ENCODE peak calls at places on chromosomes 3 and 15, in ten cellular contexts. One of them, this sample, is unnamed.

GRCh38 chr15:66673410-66674322 is 28.4 kb upstream of the SMAD6 start:
- DNase-seq in AG08395: no peak
- DNase-seq in fibroblast of pulmonary artery: peak; percentile 57
- DNase-seq in Right ventricle myocardium superior: peak; percentile 64
- DNase-seq in fibroblast of lung: peak; percentile 51
- DNase-seq in activated CD4-positive, alpha-beta T cell treated with anti-CD3 and anti-CD28 coated beads for 36 hours: peak; percentile 77
- DNase-seq in activated CD8-positive, alpha-beta memory T cell treated with anti-CD3 and anti-CD28 coated beads for 4 hours: no peak
- DNase-seq in hippocampal formation: no peak
- DNase-seq in HepG2: no peak
- DNase-seq in SK-N-DZ: no peak
- DNase-seq in this sample: no peak

GRCh38 chr3:57544181-57545125 is at the start of gene DNAH12:
- DNase-seq in SK-N-DZ: peak; percentile 37
- DNase-seq in Right ventricle myocardium superior: no peak
- DNase-seq in fibroblast of pulmonary artery: peak; percentile 45
- DNase-seq in HepG2: peak; percentile 64
- DNase-seq in activated CD8-positive, alpha-beta memory T cell treated with anti-CD3 and anti-CD28 coated beads for 4 hours: no peak
- DNase-seq in AG08395: peak; percentile 9
- DNase-seq in activated CD4-positive, alpha-beta T cell treated with anti-CD3 and anti-CD28 coated beads for 36 hours: peak; percentile 49
- DNase-seq in hippocampal formation: no peak
- DNase-seq in fibroblast of lung: peak; percentile 58
- DNase-seq in this sample: no peak

GRCh38 chr15:99764521-99764920 is 31.3 kb upstream of the LYSMD4 start:
- DNase-seq in activated CD4-positive, alpha-beta T cell treated with anti-CD3 and anti-CD28 coated beads for 36 hours: no peak
- DNase-seq in AG08395: no peak
- DNase-seq in hippocampal formation: no peak
- DNase-seq in SK-N-DZ: no peak
- DNase-seq in fibroblast of lung: no peak
- DNase-seq in activated CD8-positive, alpha-beta memory T cell treated with anti-CD3 and anti-CD28 coated beads for 4 hours: no peak
- DNase-seq in fibroblast of pulmonary artery: no peak
- DNase-seq in HepG2: peak; percentile 30
- DNase-seq in Right ventricle myocardium superior: no peak
- DNase-seq in this sample: no peak

GRCh38 chr15:59339252-59339672 is 33.4 kb downstream of the MYO1E start:
- DNase-seq in fibroblast of lung: peak; percentile 80
- DNase-seq in AG08395: peak; percentile 31
- DNase-seq in Right ventricle myocardium superior: no peak
- DNase-seq in HepG2: peak; percentile 90
- DNase-seq in SK-N-DZ: no peak
- DNase-seq in activated CD8-positive, alpha-beta memory T cell treated with anti-CD3 and anti-CD28 coated beads for 4 hours: no peak
- DNase-seq in hippocampal formation: peak; percentile 30
- DNase-seq in fibroblast of pulmonary artery: peak; percentile 45
- DNase-seq in activated CD4-positive, alpha-beta T cell treated with anti-CD3 and anti-CD28 coated beads for 36 hours: no peak
- DNase-seq in this sample: no peak

GRCh38 chr3:188734395-188734794 is 437.4 kb upstream of the TPRG1 start:
- DNase-seq in hippocampal formation: no peak
- DNase-seq in SK-N-DZ: no peak
- DNase-seq in activated CD8-positive, alpha-beta memory T cell treated with anti-CD3 and anti-CD28 coated beads for 4 hours: no peak
- DNase-seq in activated CD4-positive, alpha-beta T cell treated with anti-CD3 and anti-CD28 coated beads for 36 hours: no peak
- DNase-seq in Right ventricle myocardium superior: no peak
- DNase-seq in HepG2: no peak
- DNase-seq in fibroblast of lung: no peak
- DNase-seq in AG08395: no peak
- DNase-seq in fibroblast of pulmonary artery: no peak
- DNase-seq in this sample: no peak

GRCh38 chr15:90407871-90408317 is 19.9 kb downstream of the IQGAP1 start:
- DNase-seq in activated CD4-positive, alpha-beta T cell treated with anti-CD3 and anti-CD28 coated beads for 36 hours: peak; percentile 44
- DNase-seq in hippocampal formation: no peak
- DNase-seq in fibroblast of pulmonary artery: peak; percentile 74
- DNase-seq in activated CD8-positive, alpha-beta memory T cell treated with anti-CD3 and anti-CD28 coated beads for 4 hours: no peak
- DNase-seq in AG08395: no peak
- DNase-seq in HepG2: no peak
- DNase-seq in fibroblast of lung: no peak
- DNase-seq in SK-N-DZ: no peak
- DNase-seq in Right ventricle myocardium superior: no peak
- DNase-seq in this sample: no peak

GRCh38 chr15:84400820-84401219 is 165.2 kb downstream of the GOLGA6L4 start:
- DNase-seq in Right ventricle myocardium superior: no peak
- DNase-seq in AG08395: no peak
- DNase-seq in SK-N-DZ: no peak
- DNase-seq in fibroblast of lung: no peak
- DNase-seq in activated CD4-positive, alpha-beta T cell treated with anti-CD3 and anti-CD28 coated beads for 36 hours: no peak
- DNase-seq in HepG2: no peak
- DNase-seq in activated CD8-positive, alpha-beta memory T cell treated with anti-CD3 and anti-CD28 coated beads for 4 hours: no peak
- DNase-seq in hippocampal formation: no peak
- DNase-seq in fibroblast of pulmonary artery: no peak
- DNase-seq in this sample: no peak

GRCh38 chr15:92451225-92451825 is 57.6 kb downstream of the ST8SIA2 start:
- DNase-seq in activated CD8-positive, alpha-beta memory T cell treated with anti-CD3 and anti-CD28 coated beads for 4 hours: no peak
- DNase-seq in hippocampal formation: no peak
- DNase-seq in fibroblast of lung: peak; percentile 99
- DNase-seq in HepG2: no peak
- DNase-seq in Right ventricle myocardium superior: no peak
- DNase-seq in activated CD4-positive, alpha-beta T cell treated with anti-CD3 and anti-CD28 coated beads for 36 hours: no peak
- DNase-seq in fibroblast of pulmonary artery: peak; percentile 4
- DNase-seq in AG08395: peak; percentile 90
- DNase-seq in SK-N-DZ: no peak
- DNase-seq in this sample: no peak

GRCh38 chr3:37074178-37074577 is 80.9 kb downstream of the MLH1 start:
- DNase-seq in Right ventricle myocardium superior: no peak
- DNase-seq in activated CD4-positive, alpha-beta T cell treated with anti-CD3 and anti-CD28 coated beads for 36 hours: no peak
- DNase-seq in SK-N-DZ: no peak
- DNase-seq in activated CD8-positive, alpha-beta memory T cell treated with anti-CD3 and anti-CD28 coated beads for 4 hours: no peak
- DNase-seq in AG08395: peak; percentile 67
- DNase-seq in fibroblast of pulmonary artery: peak; percentile 74
- DNase-seq in fibroblast of lung: peak; percentile 93
- DNase-seq in hippocampal formation: no peak
- DNase-seq in HepG2: no peak
- DNase-seq in this sample: no peak

GRCh38 chr3:149506540-149506939 is 32.0 kb downstream of the TM4SF4 start:
- DNase-seq in HepG2: no peak
- DNase-seq in SK-N-DZ: no peak
- DNase-seq in activated CD4-positive, alpha-beta T cell treated with anti-CD3 and anti-CD28 coated beads for 36 hours: no peak
- DNase-seq in activated CD8-positive, alpha-beta memory T cell treated with anti-CD3 and anti-CD28 coated beads for 4 hours: no peak
- DNase-seq in AG08395: peak; percentile 50
- DNase-seq in fibroblast of pulmonary artery: no peak
- DNase-seq in hippocampal formation: no peak
- DNase-seq in Right ventricle myocardium superior: no peak
- DNase-seq in fibroblast of lung: peak; percentile 72
- DNase-seq in this sample: no peak

GRCh38 chr15:52171386-52171785 is 19.8 kb downstream of the GNB5 start:
- DNase-seq in AG08395: peak; percentile 26
- DNase-seq in fibroblast of lung: no peak
- DNase-seq in fibroblast of pulmonary artery: peak; percentile 30
- DNase-seq in HepG2: no peak
- DNase-seq in activated CD8-positive, alpha-beta memory T cell treated with anti-CD3 and anti-CD28 coated beads for 4 hours: no peak
- DNase-seq in Right ventricle myocardium superior: no peak
- DNase-seq in activated CD4-positive, alpha-beta T cell treated with anti-CD3 and anti-CD28 coated beads for 36 hours: peak; percentile 39
- DNase-seq in hippocampal formation: no peak
- DNase-seq in SK-N-DZ: no peak
- DNase-seq in this sample: no peak

GRCh38 chr3:15585111-15585844 is 16.1 kb downstream of the HACL1 start:
- DNase-seq in activated CD4-positive, alpha-beta T cell treated with anti-CD3 and anti-CD28 coated beads for 36 hours: no peak
- DNase-seq in fibroblast of pulmonary artery: no peak
- DNase-seq in hippocampal formation: peak; percentile 14
- DNase-seq in SK-N-DZ: no peak
- DNase-seq in fibroblast of lung: no peak
- DNase-seq in activated CD8-positive, alpha-beta memory T cell treated with anti-CD3 and anti-CD28 coated beads for 4 hours: no peak
- DNase-seq in AG08395: no peak
- DNase-seq in Right ventricle myocardium superior: no peak
- DNase-seq in HepG2: no peak
- DNase-seq in this sample: no peak

GRCh38 chr3:8517490-8517889 is 15.9 kb downstream of the LMCD1 start:
- DNase-seq in Right ventricle myocardium superior: no peak
- DNase-seq in hippocampal formation: no peak
- DNase-seq in fibroblast of pulmonary artery: peak; percentile 45
- DNase-seq in HepG2: no peak
- DNase-seq in AG08395: no peak
- DNase-seq in fibroblast of lung: peak; percentile 57
- DNase-seq in activated CD8-positive, alpha-beta memory T cell treated with anti-CD3 and anti-CD28 coated beads for 4 hours: no peak
- DNase-seq in activated CD4-positive, alpha-beta T cell treated with anti-CD3 and anti-CD28 coated beads for 36 hours: no peak
- DNase-seq in SK-N-DZ: no peak
- DNase-seq in this sample: no peak

GRCh38 chr3:43998374-43998840 is 243.3 kb upstream of the TOPAZ1 start:
- DNase-seq in AG08395: no peak
- DNase-seq in HepG2: no peak
- DNase-seq in fibroblast of pulmonary artery: no peak
- DNase-seq in Right ventricle myocardium superior: no peak
- DNase-seq in hippocampal formation: no peak
- DNase-seq in activated CD8-positive, alpha-beta memory T cell treated with anti-CD3 and anti-CD28 coated beads for 4 hours: no peak
- DNase-seq in activated CD4-positive, alpha-beta T cell treated with anti-CD3 and anti-CD28 coated beads for 36 hours: no peak
- DNase-seq in SK-N-DZ: peak; percentile 34
- DNase-seq in fibroblast of lung: no peak
- DNase-seq in this sample: no peak

GRCh38 chr15:99130314-99130713 is 25.4 kb downstream of the SYNM start:
- DNase-seq in activated CD4-positive, alpha-beta T cell treated with anti-CD3 and anti-CD28 coated beads for 36 hours: no peak
- DNase-seq in fibroblast of lung: no peak
- DNase-seq in AG08395: no peak
- DNase-seq in SK-N-DZ: no peak
- DNase-seq in hippocampal formation: no peak
- DNase-seq in activated CD8-positive, alpha-beta memory T cell treated with anti-CD3 and anti-CD28 coated beads for 4 hours: no peak
- DNase-seq in fibroblast of pulmonary artery: no peak
- DNase-seq in HepG2: no peak
- DNase-seq in Right ventricle myocardium superior: no peak
- DNase-seq in this sample: no peak

GRCh38 chr3:157128771-157129671 is 30.9 kb downstream of the CCNL1 start:
- DNase-seq in fibroblast of pulmonary artery: peak; percentile 78
- DNase-seq in HepG2: peak; percentile 40
- DNase-seq in SK-N-DZ: no peak
- DNase-seq in activated CD8-positive, alpha-beta memory T cell treated with anti-CD3 and anti-CD28 coated beads for 4 hours: no peak
- DNase-seq in fibroblast of lung: peak; percentile 80
- DNase-seq in Right ventricle myocardium superior: no peak
- DNase-seq in activated CD4-positive, alpha-beta T cell treated with anti-CD3 and anti-CD28 coated beads for 36 hours: peak; percentile 69
- DNase-seq in hippocampal formation: no peak
- DNase-seq in AG08395: no peak
- DNase-seq in this sample: no peak

GRCh38 chr3:156626104-156626503 is 48.3 kb upstream of the TIPARP start:
- DNase-seq in fibroblast of pulmonary artery: no peak
- DNase-seq in activated CD8-positive, alpha-beta memory T cell treated with anti-CD3 and anti-CD28 coated beads for 4 hours: no peak
- DNase-seq in hippocampal formation: no peak
- DNase-seq in AG08395: no peak
- DNase-seq in fibroblast of lung: peak; percentile 49
- DNase-seq in SK-N-DZ: no peak
- DNase-seq in activated CD4-positive, alpha-beta T cell treated with anti-CD3 and anti-CD28 coated beads for 36 hours: peak; percentile 28
- DNase-seq in Right ventricle myocardium superior: no peak
- DNase-seq in HepG2: no peak
- DNase-seq in this sample: no peak

GRCh38 chr3:115986555-115987207 is 363.4 kb downstream of the GAP43 start:
- DNase-seq in Right ventricle myocardium superior: no peak
- DNase-seq in HepG2: peak; percentile 46
- DNase-seq in hippocampal formation: no peak
- DNase-seq in SK-N-DZ: peak; percentile 48
- DNase-seq in AG08395: no peak
- DNase-seq in activated CD4-positive, alpha-beta T cell treated with anti-CD3 and anti-CD28 coated beads for 36 hours: no peak
- DNase-seq in activated CD8-positive, alpha-beta memory T cell treated with anti-CD3 and anti-CD28 coated beads for 4 hours: no peak
- DNase-seq in fibroblast of pulmonary artery: peak; percentile 51
- DNase-seq in fibroblast of lung: peak; percentile 48
- DNase-seq in this sample: no peak